ENCODE peak calls at places on chromosome 21, in five cellular contexts. J, E, T, K and Y are unnamed samples.
A peak's percentile ranks its signal among the peaks of the same experiment; 100 is the strongest.

GRCh38 chr21:24265987-24266386 is 1341.3 kb downstream of the MRPL39 start:
- DNase-seq in T (no peak), J (no peak), E (no peak), K (no peak), Y (no peak)

GRCh38 chr21:46089285-46089684 is 8.6 kb upstream of the COL6A2 start:
- DNase-seq in E (no peak), T (no peak), K (no peak), J (peak; percentile 31), Y (no peak)

GRCh38 chr21:39633043-39633442 is 20.3 kb downstream of the B3GALT5 start:
- DNase-seq in J (peak; percentile 47), E (no peak), K (no peak), T (no peak), Y (peak; percentile 12)

GRCh38 chr21:20443558-20444155 is 554.6 kb upstream of the NCAM2 start:
- DNase-seq in E (no peak), J (no peak), T (no peak), K (peak; percentile 5), Y (peak; percentile 44)

GRCh38 chr21:32240708-32241433 is 38.0 kb downstream of the MIS18A start:
- DNase-seq in E (no peak), T (no peak), K (no peak), J (peak; percentile 55), Y (no peak)

GRCh38 chr21:31293986-31294385 is 50.1 kb downstream of the TIAM1 start:
- DNase-seq in K (no peak), E (no peak), J (peak; percentile 84), T (no peak), Y (peak; percentile 83)

GRCh38 chr21:42445311-42445710 is 41.6 kb downstream of the UBASH3A start:
- DNase-seq in E (no peak), T (peak; percentile 67), K (no peak), J (no peak), Y (no peak)

GRCh38 chr21:28181730-28182129 is 810.9 kb downstream of the LTN1 start:
- DNase-seq in T (no peak), J (no peak), E (no peak), K (no peak), Y (no peak)

GRCh38 chr21:40563845-40564717 is 282.9 kb downstream of the DSCAM start:
- DNase-seq in K (no peak), T (no peak), E (no peak), J (no peak), Y (no peak)

GRCh38 chr21:42820513-42821465 is 58.5 kb downstream of the WDR4 start:
- DNase-seq in J (no peak), E (peak; percentile 46), K (no peak), T (peak; percentile 44), Y (no peak)

GRCh38 chr21:46675595-46676280 is 40.3 kb downstream of the PRMT2 start:
- DNase-seq in K (no peak), T (no peak), E (no peak), J (peak; percentile 51), Y (no peak)

GRCh38 chr21:33947451-33948095 is 32.0 kb upstream of the ATP5PO start:
- DNase-seq in K (no peak), E (peak; percentile 79), T (no peak), J (peak; percentile 94), Y (peak; percentile 98)

GRCh38 chr21:32329331-32329730 is 30.7 kb downstream of the MRAP start:
- DNase-seq in J (peak; percentile 88), T (no peak), E (no peak), K (no peak), Y (no peak)

GRCh38 chr21:44927587-44928461 is 7.1 kb upstream of the ITGB2 start:
- DNase-seq in K (no peak), T (peak; percentile 96), E (no peak), J (peak; percentile 85), Y (peak; percentile 94)

GRCh38 chr21:17003221-17003620 is 509.6 kb upstream of the CXADR start:
- DNase-seq in E (no peak), T (no peak), K (no peak), J (peak; percentile 60), Y (no peak)

GRCh38 chr21:34846601-34847112 is 177.9 kb downstream of the CLIC6 start:
- DNase-seq in J (no peak), E (no peak), K (no peak), T (no peak), Y (peak; percentile 93)

GRCh38 chr21:20639026-20639425 is 359.2 kb upstream of the NCAM2 start:
- DNase-seq in E (no peak), T (no peak), J (no peak), K (no peak), Y (peak; percentile 66)

GRCh38 chr21:26686278-26686677 is 113.2 kb upstream of the CYYR1 start:
- DNase-seq in E (no peak), K (no peak), T (peak; percentile 66), J (peak; percentile 21), Y (peak; percentile 28)

GRCh38 chr21:39385299-39386145 is 36.6 kb upstream of the HMGN1 start:
- DNase-seq in E (peak; percentile 92), K (peak; percentile 74), T (peak; percentile 94), J (peak; percentile 77), Y (peak; percentile 59)

GRCh38 chr21:34526618-34527290 is 14.7 kb upstream of the KCNE1 start:
- DNase-seq in K (no peak), T (no peak), E (peak; percentile 77), J (peak; percentile 100), Y (peak; percentile 96)

GRCh38 chr21:38284221-38284620 is 27.4 kb downstream of the KCNJ15 start:
- DNase-seq in K (no peak), J (no peak), E (no peak), T (no peak), Y (no peak)

GRCh38 chr21:26167593-26167992 is 3.0 kb downstream of the APP start:
- DNase-seq in T (no peak), J (no peak), E (no peak), K (no peak), Y (no peak)

GRCh38 chr21:31366825-31367224 is 22.8 kb upstream of the TIAM1 start:
- DNase-seq in J (peak; percentile 34), T (no peak), E (peak; percentile 50), K (no peak), Y (peak; percentile 97)

GRCh38 chr21:45228171-45228641 is 59.5 kb downstream of the POFUT2 start:
- DNase-seq in T (no peak), K (no peak), J (peak; percentile 98), E (no peak), Y (peak; percentile 81)

GRCh38 chr21:28899744-28900143 is 92.9 kb downstream of the LTN1 start:
- DNase-seq in T (no peak), J (peak; percentile 71), K (no peak), E (no peak), Y (peak; percentile 14)

GRCh38 chr21:45073301-45074047 is 906 bp upstream of the ADARB1 start:
- DNase-seq in K (no peak), J (peak; percentile 15), E (peak; percentile 51), T (peak; percentile 86), Y (peak; percentile 19)

GRCh38 chr21:36422279-36423098 is 37.3 kb downstream of the CHAF1B start:
- DNase-seq in J (peak; percentile 57), K (peak; percentile 31), E (peak; percentile 66), T (no peak), Y (peak; percentile 76)

GRCh38 chr21:37139902-37140301 is 66.8 kb downstream of the TTC3 start:
- DNase-seq in T (no peak), J (peak; percentile 78), E (no peak), K (no peak), Y (no peak)